ENCODE peak calls at places on chromosome 17, in six cellular contexts. Z, K, P, C, Y and U are unnamed samples.

GRCh38 chr17:80265205-80266068 is 4.8 kb downstream of the RNF213 start:
- DNase-seq in Z (no peak), K (no peak), P (no peak), C (no peak), Y (no peak), U (no peak)

GRCh38 chr17:43020789-43021738 is 1.1 kb downstream of the VAT1 start:
- DNase-seq in Z (peak; percentile 58), K (peak; percentile 77), P (no peak), C (peak; percentile 46), Y (peak; percentile 76), U (no peak)

GRCh38 chr17:74972107-74972972 is at the start of gene HID1:
- DNase-seq in Z (peak; percentile 72), K (no peak), P (no peak), C (peak; percentile 70), Y (no peak), U (peak; percentile 46)

GRCh38 chr17:41394254-41395016 is 3.0 kb downstream of the KRT31 start:
- DNase-seq in Z (no peak), K (no peak), P (no peak), C (peak; percentile 16), Y (no peak), U (no peak)

GRCh38 chr17:9612016-9612415 is 33.3 kb upstream of the USP43 start:
- DNase-seq in Z (no peak), K (no peak), P (no peak), C (no peak), Y (no peak), U (no peak)

GRCh38 chr17:41466988-41467387 is at the start of gene KRT32:
- DNase-seq in Z (no peak), K (no peak), P (no peak), C (no peak), Y (no peak), U (no peak)

GRCh38 chr17:44362964-44363612 is 565 bp downstream of the FAM171A2 start:
- DNase-seq in Z (peak; percentile 59), K (no peak), P (no peak), C (no peak), Y (no peak), U (no peak)

GRCh38 chr17:164536-165235 is 16.8 kb downstream of the DOC2B start:
- DNase-seq in Z (peak; percentile 63), K (peak; percentile 40), P (no peak), C (no peak), Y (peak; percentile 41), U (no peak)

GRCh38 chr17:33596904-33597303 is 303.8 kb upstream of the ASIC2 start:
- DNase-seq in Z (no peak), K (no peak), P (no peak), C (no peak), Y (no peak), U (no peak)

GRCh38 chr17:64252831-64253230 is 10.2 kb downstream of the TEX2 start:
- DNase-seq in Z (no peak), K (no peak), P (no peak), C (no peak), Y (no peak), U (no peak)

GRCh38 chr17:44928950-44929720 is 13.8 kb upstream of the GFAP start:
- DNase-seq in Z (no peak), K (no peak), P (peak; percentile 52), C (no peak), Y (no peak), U (no peak)

GRCh38 chr17:82107341-82107860 is 9.4 kb upstream of the FASN start:
- DNase-seq in Z (peak; percentile 52), K (no peak), P (peak; percentile 74), C (no peak), Y (no peak), U (no peak)
- TF ChIP-seq CTCF in Z (peak; percentile 65), K (peak; percentile 23), P (peak; percentile 6), C (no peak), Y (peak; percentile 29), U (no peak)

GRCh38 chr17:7260601-7261376 is 1.5 kb downstream of the CLDN7 start:
- DNase-seq in Z (no peak), K (no peak), P (no peak), C (peak; percentile 64), Y (no peak), U (no peak)

GRCh38 chr17:7262192-7263070 is at the start of gene CLDN7:
- DNase-seq in Z (no peak), K (no peak), P (peak; percentile 96), C (peak; percentile 71), Y (no peak), U (peak; percentile 87)

GRCh38 chr17:7260151-7260550 is 2.1 kb downstream of the CLDN7 start:
- DNase-seq in Z (no peak), K (no peak), P (no peak), C (no peak), Y (no peak), U (no peak)

GRCh38 chr17:7263071-7263800 is 958 bp upstream of the CLDN7 start:
- DNase-seq in Z (no peak), K (no peak), P (no peak), C (no peak), Y (no peak), U (peak; percentile 73)

DNA sequence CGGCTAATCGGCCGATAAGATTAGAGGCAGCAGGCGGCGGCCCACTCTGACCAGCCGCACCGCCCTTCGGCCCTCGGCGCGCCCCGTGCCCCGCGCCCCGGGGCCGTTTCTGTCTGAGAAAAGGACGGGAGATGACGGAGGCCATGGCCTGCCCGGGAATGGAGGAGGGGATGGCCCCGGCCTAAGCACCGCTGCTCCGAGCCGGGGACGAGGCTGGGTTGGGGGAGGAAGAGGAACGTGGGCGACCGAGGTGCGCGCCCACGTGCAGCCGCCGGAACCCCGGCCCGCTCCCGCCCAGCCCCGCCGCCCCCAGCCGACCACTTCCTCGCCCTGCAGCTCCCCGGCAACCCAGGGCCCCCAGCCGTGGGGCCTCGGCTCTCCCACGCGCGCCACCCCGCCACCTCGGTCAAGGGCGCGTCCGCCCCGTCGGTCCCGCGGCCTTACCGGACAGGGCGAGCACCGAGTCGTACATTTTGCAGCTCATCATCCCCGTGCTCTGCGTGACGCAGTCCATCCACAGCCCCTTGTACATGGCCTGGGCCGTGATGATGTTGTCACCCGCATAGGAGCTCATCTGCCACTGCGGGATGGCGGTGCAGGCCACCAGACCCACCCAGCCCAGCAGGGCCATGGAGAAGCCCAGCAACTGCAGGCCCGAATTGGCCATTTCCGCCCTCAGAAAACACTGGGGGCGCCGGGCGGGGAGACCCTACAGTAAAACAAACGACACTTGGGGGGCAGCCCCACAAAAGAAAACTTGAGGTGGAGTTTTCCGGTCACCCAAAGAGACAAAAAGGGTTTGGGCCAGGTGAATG is 694 bp downstream of the CLDN7 start:
- DNase-seq in Z (no peak), K (no peak), P (no peak), C (no peak), Y (no peak), U (no peak)
- H3K4me3 ChIP-seq in Z (no peak overlapping the region), K (peak overlapping the region; percentile 47), P (peak overlapping the region; percentile 71), C (peak overlapping the region; percentile 37), Y (peak overlapping the region; percentile 40), U (peak overlapping the region; percentile 96)

GRCh38 chr17:50087246-50087911 is 7.8 kb upstream of the PDK2 start:
- DNase-seq in Z (peak; percentile 76), K (peak; percentile 69), P (peak; percentile 77), C (peak; percentile 53), Y (peak; percentile 80), U (peak; percentile 10)
- TF ChIP-seq CTCF in Z (peak; percentile 97), K (peak; percentile 85), P (peak; percentile 89), C (peak; percentile 94), Y (peak; percentile 92), U (peak; percentile 99)

GRCh38 chr17:76137026-76137350 is 4.1 kb downstream of the FOXJ1 start:
- DNase-seq in Z (no peak), K (no peak), P (no peak), C (no peak), Y (no peak), U (no peak)

GRCh38 chr17:76134911-76135809 is 5.9 kb downstream of the FOXJ1 start:
- DNase-seq in Z (no peak), K (no peak), P (no peak), C (no peak), Y (no peak), U (no peak)

GRCh38 chr17:76135810-76136188 is 5.2 kb downstream of the FOXJ1 start:
- DNase-seq in Z (no peak), K (no peak), P (no peak), C (no peak), Y (no peak), U (no peak)

GRCh38 chr17:76137351-76138233 is 3.5 kb downstream of the FOXJ1 start:
- DNase-seq in Z (no peak), K (no peak), P (no peak), C (no peak), Y (no peak), U (no peak)

DNA sequence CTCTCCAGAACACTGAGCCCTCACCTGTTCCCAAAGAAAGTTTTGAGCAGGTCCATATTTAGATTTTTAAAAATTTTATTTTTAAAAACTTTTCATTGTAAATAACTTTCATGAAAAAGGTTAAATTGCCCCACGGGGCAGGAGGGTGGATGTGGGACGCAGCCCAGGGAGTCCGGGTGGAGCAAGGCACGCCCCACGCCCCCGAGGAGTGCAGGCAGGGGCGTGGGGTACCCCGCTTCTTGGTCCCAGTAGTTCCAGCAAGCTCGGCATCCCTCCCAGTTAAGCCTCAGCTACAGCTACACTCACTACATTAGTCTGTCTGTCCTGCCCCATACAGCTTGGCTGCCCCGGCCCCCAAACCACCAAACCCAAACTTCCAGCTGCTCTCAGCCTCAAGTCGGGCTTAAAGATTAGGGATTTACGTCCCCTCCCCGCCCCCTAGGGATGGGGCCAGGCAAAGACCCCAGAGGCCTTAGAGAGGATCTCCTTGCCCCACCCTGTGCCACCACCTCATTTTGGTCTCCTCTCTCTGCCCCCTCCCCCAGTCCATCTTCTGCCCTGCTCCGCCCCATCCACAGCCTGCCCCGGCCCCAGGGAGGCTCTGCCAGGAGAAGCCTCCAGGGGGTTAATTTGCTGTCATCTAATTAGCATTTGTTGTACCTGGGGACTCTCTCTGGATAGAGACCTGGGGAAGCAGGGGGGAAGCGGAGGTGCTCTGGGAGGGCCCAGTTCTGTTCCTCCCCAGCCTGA is 4.6 kb downstream of the FOXJ1 start:
- DNase-seq in Z (no peak), K (no peak), P (no peak), C (no peak), Y (no peak), U (no peak)
- H3K4me3 ChIP-seq in Z (no peak overlapping the region), K (no peak overlapping the region), P (no peak overlapping the region), C (no peak overlapping the region), Y (no peak overlapping the region), U (no peak overlapping the region)

GRCh38 chr17:67078292-67078691 is 33.9 kb downstream of the CACNG1 start:
- DNase-seq in Z (no peak), K (no peak), P (no peak), C (no peak), Y (no peak), U (no peak)

GRCh38 chr17:67080804-67081203 is 36.5 kb downstream of the CACNG1 start:
- DNase-seq in Z (no peak), K (no peak), P (no peak), C (no peak), Y (no peak), U (no peak)

GRCh38 chr17:67085406-67085805 is 41.1 kb downstream of the CACNG1 start:
- DNase-seq in Z (no peak), K (no peak), P (no peak), C (no peak), Y (no peak), U (no peak)

GRCh38 chr17:67079481-67079880 is 35.1 kb downstream of the CACNG1 start:
- DNase-seq in Z (no peak), K (no peak), P (no peak), C (no peak), Y (no peak), U (peak; percentile 61)

DNA sequence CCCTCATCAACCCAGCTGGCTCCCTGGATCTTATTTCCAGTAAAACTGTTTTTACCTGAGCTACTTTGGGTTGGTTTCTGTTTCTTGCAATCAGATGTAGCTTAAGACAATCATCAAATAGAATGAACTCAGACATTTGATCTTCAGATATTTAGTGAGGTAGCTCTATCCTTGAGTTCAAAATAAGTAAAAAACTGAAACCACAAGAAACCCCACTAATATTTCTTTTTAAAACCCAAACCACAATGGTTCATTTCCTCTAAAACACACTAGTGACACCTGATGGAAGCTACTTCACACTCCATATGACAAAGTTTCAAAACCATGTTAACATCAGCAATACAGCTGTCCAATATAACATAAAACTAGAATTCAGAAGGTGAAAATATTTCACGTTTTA is 37.8 kb downstream of the CACNG1 start:
- DNase-seq in Z (peak; percentile 62), K (no peak), P (no peak), C (no peak), Y (no peak), U (no peak)
- TF ChIP-seq CTCF in Z (peak; percentile 72), K (no peak), P (no peak), C (no peak), Y (no peak), U (peak; percentile 10)